ENCODE peak calls at places on chromosomes 7 and 10, in seven cellular contexts. C is CD8-positive, alpha-beta T cell; X is SJSA1; R is NCI-H2081 treated with DMSO at 0.1 percent for 48 hours; F is fibroblast of pulmonary artery; Z is AML-193; Q is neural progenitor cell. E is an unnamed sample.

GRCh38 chr7:112124367-112124766 is 81.8 kb downstream of the DOCK4 start:
- DNase-seq in Q (no peak), C (no peak), F (no peak), Z (peak; percentile 19), X (no peak), R (no peak), E (no peak)

GRCh38 chr7:137606061-137606674 is 240.6 kb downstream of the DGKI start:
- DNase-seq in Z (peak; percentile 35), C (no peak), R (no peak), F (peak; percentile 82), Q (peak; percentile 65), X (no peak), E (peak; percentile 80)

GRCh38 chr10:21498977-21499376 is 26.5 kb downstream of the SKIDA1 start:
- DNase-seq in Q (peak; percentile 59), X (no peak), Z (no peak), C (no peak), F (no peak), R (no peak), E (no peak)

GRCh38 chr10:36224431-36224985 is 582.4 kb upstream of the FZD8 start:
- DNase-seq in Z (no peak), Q (no peak), R (no peak), F (peak; percentile 62), X (no peak), C (no peak), E (peak; percentile 71)

GRCh38 chr7:91235211-91235832 is 28.9 kb upstream of the FZD1 start:
- DNase-seq in F (no peak), C (no peak), Z (no peak), X (no peak), Q (no peak), R (no peak), E (no peak)

GRCh38 chr10:62224606-62225005 is 44.0 kb downstream of the RTKN2 start:
- DNase-seq in C (no peak), Q (no peak), X (peak; percentile 62), F (peak; percentile 54), R (no peak), Z (no peak), E (peak; percentile 54)

GRCh38 chr7:80127412-80128150 is 7.0 kb upstream of the GNAI1 start:
- DNase-seq in R (peak; percentile 76), Z (no peak), Q (peak; percentile 89), C (no peak), X (no peak), F (no peak), E (no peak)

GRCh38 chr10:65204999-65205398 is 1683.8 kb downstream of the REEP3 start:
- DNase-seq in Q (peak; percentile 48), Z (no peak), X (no peak), F (no peak), C (no peak), R (no peak), E (no peak)

GRCh38 chr7:131329176-131329570 is 1.5 kb downstream of the MKLN1 start:
- DNase-seq in R (no peak), F (peak; percentile 8), C (no peak), Q (no peak), X (no peak), Z (no peak), E (peak; percentile 24)

GRCh38 chr7:100595188-100595587 is 7.0 kb upstream of the PCOLCE start:
- DNase-seq in Z (no peak), C (no peak), F (no peak), X (no peak), R (no peak), Q (no peak), E (no peak)

GRCh38 chr7:131095346-131095745 is 232.3 kb upstream of the MKLN1 start:
- DNase-seq in X (no peak), Z (no peak), C (no peak), R (no peak), F (no peak), Q (no peak), E (peak; percentile 49)

GRCh38 chr10:20207700-20208099 is 391.5 kb downstream of the PLXDC2 start:
- DNase-seq in Q (no peak), X (no peak), R (no peak), C (no peak), F (no peak), Z (no peak), E (no peak)

GRCh38 chr7:2525931-2526630 is 6.5 kb downstream of the LFNG start:
- DNase-seq in F (no peak), X (no peak), Z (no peak), C (peak; percentile 47), R (peak; percentile 60), Q (no peak), E (no peak)

GRCh38 chr7:3028767-3029111 is 14.9 kb downstream of the CARD11 start:
- DNase-seq in R (no peak), Q (peak; percentile 31), X (no peak), Z (no peak), F (no peak), C (no peak), E (no peak)

GRCh38 chr10:22942437-22942836 is 14.6 kb downstream of the ARMC3 start:
- DNase-seq in Z (no peak), X (no peak), F (no peak), R (no peak), Q (no peak), C (no peak), E (no peak)

GRCh38 chr7:148912758-148913541 is 28.9 kb upstream of the EZH2 start:
- DNase-seq in X (no peak), Q (no peak), Z (no peak), F (no peak), C (peak; percentile 28), R (no peak), E (no peak)

GRCh38 chr10:58435297-58435696 is 50.1 kb downstream of the TFAM start:
- DNase-seq in Z (no peak), Q (no peak), C (no peak), X (peak; percentile 98), R (no peak), F (peak; percentile 96), E (peak; percentile 96)

GRCh38 chr7:25897261-25897782 is 254.7 kb upstream of the NFE2L3 start:
- DNase-seq in C (no peak), Z (peak; percentile 17), F (peak; percentile 3), Q (no peak), R (no peak), X (no peak), E (no peak)

GRCh38 chr10:23053036-23053435 is 42.3 kb upstream of the MSRB2 start:
- DNase-seq in C (no peak), F (peak; percentile 75), X (no peak), R (no peak), Z (no peak), Q (no peak), E (peak; percentile 9)

GRCh38 chr7:39252916-39253315 is 275.2 kb downstream of the POU6F2 start:
- DNase-seq in F (peak; percentile 2), Z (no peak), Q (peak; percentile 60), R (no peak), C (no peak), X (peak; percentile 94), E (no peak)

GRCh38 chr10:118054383-118054782 is 7.6 kb upstream of the RAB11FIP2 start:
- DNase-seq in Q (no peak), C (no peak), R (no peak), Z (no peak), X (no peak), F (no peak), E (no peak)

E was measured in cardiac fibroblast.